ENCODE peak calls at places on chromosome 9, in eight cellular contexts. T is HepG2, F is heart right ventricle, O is IMR-90, M is fibroblast of lung, B is SJCRH30, X is breast epithelium, W is stomach. L is an unnamed sample. For H3K27me3, the result is how much of the 10 kb centered on the place peaks cover.

GRCh38 chr9:134915046-134915930 is 2.4 kb downstream of the FCN1 start:
- DNase-seq in T (no peak), F (no peak), O (no peak), M (no peak), B (peak), X (no peak), W (peak), L (no peak)

GRCh38 chr9:34310205-34310604 is 18.9 kb downstream of the KIF24 start:
- DNase-seq in T (no peak), F (no peak), O (peak), M (no peak), B (no peak), X (no peak), W (no peak), L (no peak)

GRCh38 chr9:136629879-136630661 is 32.6 kb upstream of the EGFL7 start:
- DNase-seq in T (peak), F (no peak), O (peak), M (peak), B (peak), X (no peak), W (peak), L (no peak)

GRCh38 chr9:117744856-117745389 is 40.7 kb downstream of the TLR4 start:
- DNase-seq in T (no peak), F (no peak), O (no peak), M (peak), B (peak), X (no peak), W (no peak), L (no peak)

GRCh38 chr9:18622186-18622836 is 148.4 kb downstream of the ADAMTSL1 start:
- DNase-seq in T (peak), F (no peak), O (no peak), M (no peak), B (no peak), X (no peak), W (no peak), L (no peak)

GRCh38 chr9:92975452-92975770 is 28.1 kb downstream of the FGD3 start:
- DNase-seq in T (no peak), F (no peak), O (no peak), M (no peak), B (no peak), X (peak), W (no peak), L (no peak)

GRCh38 chr9:37034320-37034937 is 361 bp upstream of the PAX5 start:
- DNase-seq in T (no peak), F (no peak), O (no peak), M (peak), B (no peak), X (no peak), W (no peak), L (no peak)

GRCh38 chr9:72930828-72931227 is 22.0 kb downstream of the ALDH1A1 start:
- DNase-seq in T (no peak), F (no peak), O (no peak), M (no peak), B (no peak), X (no peak), W (no peak), L (no peak)

GRCh38 chr9:93081931-93082330 is 14.1 kb upstream of the CARD19 start:
- DNase-seq in T (no peak), F (no peak), O (peak), M (peak), B (no peak), X (no peak), W (no peak), L (no peak)

GRCh38 chr9:122657527-122657926 is at the start of gene OR1B1:
- DNase-seq in T (no peak), F (no peak), O (no peak), M (no peak), B (no peak), X (no peak), W (no peak), L (no peak)

GRCh38 chr9:3912260-3912659 is 386.5 kb upstream of the RFX3 start:
- DNase-seq in T (no peak), F (no peak), O (no peak), M (peak), B (no peak), X (no peak), W (no peak), L (no peak)

GRCh38 chr9:98230354-98230753 is 25.1 kb downstream of the TBC1D2 start:
- DNase-seq in T (no peak), F (no peak), O (no peak), M (no peak), B (no peak), X (no peak), W (no peak), L (no peak)

GRCh38 chr9:129143461-129143927 is 32.3 kb downstream of the PTPA start:
- DNase-seq in T (peak), F (peak), O (peak), M (peak), B (peak), X (no peak), W (no peak), L (no peak)

GRCh38 chr9:108709126-108709525 is 146.7 kb downstream of the ACTL7B start:
- DNase-seq in T (no peak), F (no peak), O (no peak), M (no peak), B (no peak), X (no peak), W (no peak), L (no peak)
- H3K27ac ChIP-seq in T (no peak), F (no peak), O (no peak), M (no peak), B (no peak), X (no peak), W (peak), L (no peak)

DNA sequence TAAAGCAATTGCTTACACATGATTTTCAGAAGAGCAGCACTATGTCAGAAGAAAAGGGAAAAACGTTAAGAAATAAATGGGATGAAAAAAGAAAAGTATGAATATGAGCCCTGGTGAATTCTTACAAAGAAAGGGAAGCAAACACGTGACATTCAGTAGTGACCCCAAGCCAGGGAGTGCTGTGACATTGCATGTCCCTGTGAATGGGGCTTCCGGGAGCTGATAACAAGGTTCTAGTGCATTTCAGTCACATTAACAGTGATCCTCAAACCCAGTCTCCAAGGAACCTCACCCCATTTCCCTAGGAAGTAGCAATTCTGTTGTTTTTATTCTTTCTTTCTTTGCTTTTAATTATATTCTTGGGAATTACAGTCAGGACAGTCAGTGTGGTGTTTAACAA is 27.3 kb downstream of the TMEM252 start:
- DNase-seq in T (no peak), F (no peak), O (no peak), M (no peak), B (no peak), X (no peak), W (no peak), L (no peak)
- H3K27me3 ChIP-seq in T (under half), F (under half), O (under half), M (under half), B (under half), X (under half), W (under half), L (half or more)

GRCh38 chr9:107983762-107984161 is 494.2 kb upstream of the KLF4 start:
- DNase-seq in T (no peak), F (no peak), O (no peak), M (no peak), B (no peak), X (no peak), W (no peak), L (no peak)
- H3K27ac ChIP-seq in T (no peak), F (no peak), O (peak), M (no peak), B (no peak), X (no peak), W (no peak), L (no peak)

GRCh38 chr9:95000821-95001220 is 274.3 kb downstream of the AOPEP start:
- DNase-seq in T (no peak), F (no peak), O (no peak), M (no peak), B (no peak), X (no peak), W (no peak), L (no peak)
- H3K27me3 ChIP-seq in T (under half), F (under half), O (under half), M (under half), B (under half), X (under half), W (under half), L (under half)

DNA sequence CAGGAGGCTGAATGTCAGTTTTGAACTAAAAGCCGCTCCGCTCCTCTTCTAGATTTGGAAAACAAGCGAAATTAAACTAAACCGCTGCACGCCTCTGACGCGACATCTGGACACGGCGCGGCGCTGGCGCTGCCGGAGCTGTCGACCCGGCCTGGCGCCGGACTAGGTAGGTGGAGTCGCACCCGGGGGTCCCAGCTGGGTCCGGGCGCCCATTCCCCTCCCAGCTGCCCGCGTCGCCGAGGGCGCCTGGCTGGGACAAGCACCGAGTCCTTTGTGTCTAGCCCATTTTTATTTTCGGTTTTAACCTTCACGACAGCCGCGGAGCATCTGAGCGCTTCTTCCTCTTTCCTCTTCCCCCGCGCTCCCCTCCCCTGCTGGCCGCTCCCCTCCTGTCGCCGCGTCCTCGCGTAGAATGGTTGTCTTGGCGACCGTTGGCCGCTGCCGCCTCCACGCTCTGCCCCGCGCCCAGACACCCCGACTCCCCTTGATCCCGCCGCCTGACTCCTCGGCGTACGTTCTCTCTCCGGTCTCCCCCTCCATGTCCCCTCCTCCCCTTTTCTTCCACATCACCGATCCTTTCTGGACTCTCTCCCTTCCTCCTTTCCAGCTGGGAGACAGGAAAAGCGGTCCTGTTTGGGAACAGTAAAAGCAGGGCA is 533 bp downstream of the CDKN2B-AS1 start:
- DNase-seq in T (no peak), F (peak), O (peak), M (peak), B (peak), X (peak), W (peak), L (no peak)
- H3K27ac ChIP-seq in T (no peak), F (peak), O (peak), M (peak), B (peak), X (peak), W (peak), L (no peak)

GRCh38 chr9:132151118-132151517 is 10.7 kb upstream of the NTNG2 start:
- DNase-seq in T (no peak), F (no peak), O (no peak), M (no peak), B (no peak), X (no peak), W (no peak), L (no peak)
- H3K27me3 ChIP-seq in T (under half), F (under half), O (half or more), M (under half), B (half or more), X (under half), W (half or more), L (under half)

GRCh38 chr9:109476781-109477268 is 21.3 kb downstream of the PTPN3 start:
- DNase-seq in T (peak), F (no peak), O (no peak), M (no peak), B (no peak), X (no peak), W (no peak), L (no peak)

GRCh38 chr9:109474944-109475343 is 23.2 kb downstream of the PTPN3 start:
- DNase-seq in T (no peak), F (no peak), O (no peak), M (no peak), B (no peak), X (no peak), W (no peak), L (no peak)

GRCh38 chr9:109474170-109474569 is 23.9 kb downstream of the PTPN3 start:
- DNase-seq in T (no peak), F (no peak), O (no peak), M (no peak), B (no peak), X (no peak), W (no peak), L (no peak)

GRCh38 chr9:109477269-109478203 is 20.6 kb downstream of the PTPN3 start:
- DNase-seq in T (peak), F (no peak), O (no peak), M (no peak), B (peak), X (no peak), W (peak), L (no peak)

GRCh38 chr9:109475526-109475925 is 22.6 kb downstream of the PTPN3 start:
- DNase-seq in T (peak), F (no peak), O (no peak), M (no peak), B (no peak), X (no peak), W (no peak), L (no peak)
- H3K27ac ChIP-seq in T (peak), F (peak), O (no peak), M (no peak), B (no peak), X (peak), W (peak), L (no peak)